ENCODE peak calls at places on chromosomes 7 and 10, in nine cellular contexts. S, N, L, X, P, W, Z, K and J are unnamed samples.
A peak's percentile ranks its signal among the peaks of the same experiment; 100 is the strongest.

GRCh38 chr10:34102237-34102673 is 712.8 kb downstream of the PARD3 start:
- DNase-seq in P (peak; percentile 51), K (peak; percentile 80), W (peak; percentile 22), S (no peak), N (no peak), X (peak; percentile 93), Z (peak; percentile 74), L (peak; percentile 89), J (no peak)

GRCh38 chr10:29691564-29692064 is 56.8 kb upstream of the SVIL start:
- DNase-seq in L (peak; percentile 72), S (no peak), P (no peak), Z (no peak), K (peak; percentile 27), W (no peak), X (no peak), N (no peak), J (no peak)

GRCh38 chr10:110840225-110840922 is 31.4 kb upstream of the PDCD4 start:
- DNase-seq in X (peak; percentile 40), Z (no peak), S (peak; percentile 95), P (peak; percentile 56), W (peak; percentile 66), K (no peak), N (no peak), L (no peak), J (no peak)

GRCh38 chr10:43099928-43100327 is 23.1 kb downstream of the RET start:
- DNase-seq in W (no peak), N (no peak), Z (no peak), L (no peak), X (no peak), K (no peak), S (no peak), P (no peak), J (no peak)

GRCh38 chr10:52683776-52684175 is 88.8 kb downstream of the MBL2 start:
- DNase-seq in S (no peak), Z (no peak), X (no peak), P (no peak), L (no peak), K (no peak), W (no peak), N (no peak), J (no peak)

GRCh38 chr10:69056536-69057260 is 31.2 kb upstream of the SRGN start:
- DNase-seq in W (no peak), Z (no peak), K (no peak), P (no peak), S (no peak), L (no peak), N (no peak), X (no peak), J (no peak)

GRCh38 chr7:13262929-13263530 is 575.6 kb downstream of the ARL4A start:
- DNase-seq in L (no peak), X (no peak), S (no peak), K (no peak), Z (no peak), N (peak; percentile 26), W (no peak), P (peak; percentile 84), J (peak; percentile 33)

GRCh38 chr7:116955340-116955739 is 2.0 kb downstream of the ST7 start:
- DNase-seq in W (no peak), X (no peak), S (no peak), P (no peak), Z (no peak), L (no peak), K (no peak), N (no peak), J (no peak)

GRCh38 chr7:29807179-29807841 is 1.0 kb downstream of the WIPF3 start:
- DNase-seq in S (peak; percentile 69), K (peak; percentile 54), N (peak; percentile 34), P (peak; percentile 2), W (peak; percentile 59), X (no peak), Z (peak; percentile 53), L (no peak), J (no peak)

GRCh38 chr7:157844141-157844540 is 507.3 kb downstream of the DNAJB6 start:
- DNase-seq in Z (no peak), N (no peak), W (no peak), L (no peak), K (no peak), S (no peak), P (no peak), X (no peak), J (no peak)
- H3K4me1 ChIP-seq in Z (no peaks in the 10 kb centered on the region), N (no peaks in the 10 kb centered on the region), W (no peaks in the 10 kb centered on the region), L (no peaks in the 10 kb centered on the region), K (no peaks in the 10 kb centered on the region), S (no peaks in the 10 kb centered on the region), P (no peaks in the 10 kb centered on the region), X (no peaks in the 10 kb centered on the region), J (peaks cover 11% of the 10 kb centered on the region)

DNA sequence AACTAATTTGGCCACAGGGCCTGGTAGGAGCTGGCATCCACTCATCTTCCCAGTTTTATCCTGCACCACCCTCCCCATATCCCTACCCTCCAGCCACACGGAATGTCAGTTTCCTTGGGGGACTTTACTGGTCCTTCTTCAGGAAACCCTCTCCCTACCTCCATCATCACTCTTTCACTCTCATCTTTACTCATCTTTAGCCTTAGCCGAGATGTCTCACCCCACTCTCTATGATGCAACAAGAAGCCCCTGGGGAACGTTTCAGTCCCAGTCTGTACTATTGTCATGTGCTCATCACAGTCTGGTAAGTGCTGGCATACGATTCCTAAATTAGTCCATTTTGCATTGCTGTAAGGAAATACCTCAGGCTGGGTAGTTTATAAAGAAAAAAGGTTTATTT is 34.9 kb upstream of the TMEM248 start:
- DNase-seq in Z (no peak), N (no peak), X (no peak), L (no peak), S (no peak), K (no peak), W (no peak), P (no peak), J (no peak)
- H3K4me3 ChIP-seq in Z (no peak overlapping the region), N (no peak overlapping the region), X (no peak overlapping the region), L (no peak overlapping the region), S (no peak overlapping the region), K (no peak overlapping the region), W (no peak overlapping the region), P (no peak overlapping the region), J (no peak overlapping the region)

GRCh38 chr10:132781556-132781955 is 4.4 kb downstream of the NKX6-2 start:
- DNase-seq in S (no peak), X (no peak), N (no peak), Z (no peak), K (no peak), L (no peak), P (no peak), W (no peak), J (no peak)

GRCh38 chr10:132783165-132783736 is 2.7 kb downstream of the NKX6-2 start:
- DNase-seq in X (no peak), W (no peak), P (no peak), K (no peak), S (no peak), Z (no peak), L (no peak), N (no peak), J (no peak)

GRCh38 chr10:132779850-132780249 is 6.1 kb downstream of the NKX6-2 start:
- DNase-seq in K (no peak), P (no peak), Z (no peak), L (no peak), W (no peak), S (no peak), X (no peak), N (no peak), J (no peak)

GRCh38 chr10:132777441-132777840 is 8.5 kb downstream of the NKX6-2 start:
- DNase-seq in W (no peak), K (no peak), S (no peak), X (no peak), L (no peak), P (no peak), Z (no peak), N (no peak), J (no peak)

DNA sequence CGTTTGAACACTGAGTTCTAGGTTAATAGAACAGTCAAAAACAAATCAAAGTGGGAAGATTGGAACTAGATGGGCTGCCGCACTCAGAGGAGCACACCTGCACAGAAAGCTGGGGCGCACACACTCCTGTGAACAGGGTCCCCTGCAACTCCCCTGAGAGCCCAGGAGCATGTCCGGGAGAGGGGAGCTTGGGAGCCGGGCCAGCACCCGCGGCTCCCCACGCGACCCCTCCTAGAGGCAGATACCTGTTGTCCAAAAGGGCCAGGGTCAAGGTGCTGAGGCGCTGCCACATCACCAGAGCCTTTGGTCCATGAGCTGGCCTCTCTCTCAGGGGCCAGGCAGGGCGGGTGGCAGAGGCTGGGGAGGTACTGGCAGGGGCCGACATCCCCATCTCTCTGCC is 5.6 kb downstream of the NKX6-2 start:
- DNase-seq in W (no peak), N (no peak), X (no peak), K (no peak), S (no peak), L (no peak), Z (no peak), P (no peak), J (no peak)
- H3K4me1 ChIP-seq in W (no peaks in the 10 kb centered on the region), N (peaks cover under 1% of the 10 kb centered on the region), X (no peaks in the 10 kb centered on the region), K (no peaks in the 10 kb centered on the region), S (peaks cover 8% of the 10 kb centered on the region), L (peaks cover 7% of the 10 kb centered on the region), Z (no peaks in the 10 kb centered on the region), P (no peaks in the 10 kb centered on the region), J (no peaks in the 10 kb centered on the region)

GRCh38 chr7:100694196-100694745 is at the start of gene GIGYF1:
- DNase-seq in N (no peak), Z (peak; percentile 81), L (peak; percentile 75), S (peak; percentile 80), W (peak; percentile 69), P (peak; percentile 83), K (peak; percentile 83), X (peak; percentile 89), J (no peak)

GRCh38 chr7:100691676-100692577 is 2.1 kb downstream of the GIGYF1 start:
- DNase-seq in N (no peak), X (peak; percentile 89), P (peak; percentile 93), Z (peak; percentile 79), S (peak; percentile 81), L (peak; percentile 83), W (peak; percentile 82), K (peak; percentile 77), J (no peak)

GRCh38 chr7:100689230-100690135 is 4.6 kb downstream of the GIGYF1 start:
- DNase-seq in X (no peak), N (no peak), L (no peak), K (no peak), Z (no peak), P (no peak), W (no peak), S (no peak), J (no peak)

GRCh38 chr7:100693312-100694195 is 496 bp downstream of the GIGYF1 start:
- DNase-seq in P (peak; percentile 57), S (no peak), K (no peak), L (no peak), W (peak; percentile 34), Z (peak; percentile 22), X (peak; percentile 69), N (no peak), J (no peak)

DNA sequence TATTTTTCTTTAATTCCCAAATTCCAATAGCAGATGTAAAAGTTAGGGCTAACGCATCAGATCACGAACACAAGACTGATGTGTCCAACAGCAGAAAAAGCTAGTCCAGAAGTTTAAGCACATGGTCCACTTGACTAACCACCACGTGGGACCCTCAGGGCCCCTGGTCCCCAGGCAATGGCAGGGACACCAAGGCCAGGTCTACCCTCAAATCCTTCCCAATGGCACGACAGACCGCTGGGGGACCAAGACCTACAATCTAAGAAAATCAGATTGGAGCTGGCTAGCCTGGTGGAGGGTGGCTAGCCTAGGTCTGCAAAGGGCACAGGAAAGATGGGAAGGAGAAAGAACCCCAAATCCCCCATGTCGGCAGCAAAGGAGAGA is 1.5 kb downstream of the GIGYF1 start:
- DNase-seq in L (no peak), P (no peak), W (no peak), N (no peak), S (no peak), K (no peak), X (no peak), Z (no peak), J (no peak)
- H3K4me3 ChIP-seq in L (peak overlapping the region; percentile 50), P (peak overlapping the region; percentile 90), W (peak overlapping the region; percentile 96), N (peak overlapping the region; percentile 87), S (peak overlapping the region; percentile 98), K (peak overlapping the region; percentile 84), X (peak overlapping the region; percentile 95), Z (peak overlapping the region; percentile 93), J (peak overlapping the region; percentile 71)

GRCh38 chr10:103472005-103472404 is 7.0 kb downstream of the CALHM3 start:
- DNase-seq in X (no peak), S (no peak), P (no peak), Z (no peak), W (no peak), N (no peak), L (no peak), K (no peak), J (no peak)
- H3K4me1 ChIP-seq in X (no peaks in the 10 kb centered on the region), S (peaks cover 4% of the 10 kb centered on the region), P (peaks cover 17% of the 10 kb centered on the region), Z (no peaks in the 10 kb centered on the region), W (no peaks in the 10 kb centered on the region), N (peaks cover 8% of the 10 kb centered on the region), L (no peaks in the 10 kb centered on the region), K (peaks cover 44% of the 10 kb centered on the region), J (peaks cover 14% of the 10 kb centered on the region)